ENCODE peak calls at places on chromosomes 13 and 19, in five cellular contexts. B is endothelial cell, D is osteocyte, N is OCI-LY7, H is H1. V is an unnamed sample.

GRCh38 chr19:49981603-49982593 is 20.9 kb upstream of the SIGLEC11 start:
- DNase-seq in B (no peak), D (no peak), N (no peak), H (no peak), V (no peak)

GRCh38 chr19:48569814-48570213 is 17.8 kb downstream of the SULT2B1 start:
- DNase-seq in B (no peak), D (no peak), N (no peak), H (no peak), V (no peak)

GRCh38 chr13:66200555-66200954 is 1029.6 kb downstream of the PCDH9 start:
- DNase-seq in B (no peak), D (no peak), N (peak), H (no peak), V (no peak)

GRCh38 chr13:94764576-94765321 is 52.4 kb upstream of the SOX21 start:
- DNase-seq in B (no peak), D (no peak), N (no peak), H (no peak), V (no peak)

GRCh38 chr13:31912641-31913401 is 118.8 kb upstream of the FRY start:
- DNase-seq in B (no peak), D (no peak), N (no peak), H (no peak), V (no peak)

GRCh38 chr19:3061214-3062161 is 807 bp downstream of the TLE5 start:
- DNase-seq in B (no peak), D (no peak), N (peak), H (no peak), V (peak)

GRCh38 chr19:46788101-46788967 is at the start of gene SLC1A5:
- DNase-seq in B (peak), D (peak), N (peak), H (peak), V (peak)

GRCh38 chr13:110575322-110576069 is 14.0 kb upstream of the RAB20 start:
- DNase-seq in B (no peak), D (no peak), N (no peak), H (no peak), V (peak)

GRCh38 chr19:18717601-18718000 is 34.1 kb downstream of the CRTC1 start:
- DNase-seq in B (no peak), D (no peak), N (no peak), H (no peak), V (no peak)

GRCh38 chr19:16062789-16063188 is 13.5 kb upstream of the TPM4 start:
- DNase-seq in B (peak), D (no peak), N (peak), H (no peak), V (peak)

GRCh38 chr19:39372941-39373340 is 18.0 kb downstream of the PAF1 start:
- DNase-seq in B (no peak), D (no peak), N (no peak), H (no peak), V (no peak)

GRCh38 chr19:1069009-1069779 is 2.2 kb downstream of the ARHGAP45 start:
- DNase-seq in B (no peak), D (no peak), N (peak), H (no peak), V (peak)

GRCh38 chr19:55246462-55247451 is 12.1 kb downstream of the PPP6R1 start:
- DNase-seq in B (no peak), D (no peak), N (no peak), H (no peak), V (no peak)

GRCh38 chr19:29119582-29119981 is 93.4 kb downstream of the UQCRFS1 start:
- DNase-seq in B (peak), D (no peak), N (no peak), H (no peak), V (no peak)
- TF ChIP-seq CTCF in B (peak), D (no peak), N (no peak), H (peak), V (no peak)

GRCh38 chr13:25267715-25268114 is 19.6 kb downstream of the MTMR6 start:
- DNase-seq in B (no peak), D (no peak), N (peak), H (no peak), V (peak)
- TF ChIP-seq CTCF in B (no peak), D (peak), N (peak), H (no peak), V (peak)

DNA sequence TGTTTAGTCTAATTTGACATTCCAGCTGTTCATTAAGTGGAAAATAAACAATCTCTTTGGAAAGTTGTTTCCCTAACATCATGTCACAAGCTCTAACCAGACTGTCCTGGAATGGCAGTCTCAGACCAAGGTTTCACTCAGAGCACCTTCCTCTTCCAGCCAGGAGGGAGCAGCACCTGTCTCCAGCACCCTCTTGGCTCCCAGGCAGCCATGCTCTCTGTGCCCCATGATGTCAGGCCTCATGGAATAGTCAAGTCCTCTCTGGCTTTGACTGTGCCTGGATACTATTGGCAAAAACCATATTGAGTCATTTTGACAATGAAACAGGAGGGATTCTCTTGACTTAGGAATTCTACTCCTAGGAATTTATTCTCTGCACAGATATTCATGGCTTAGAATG is 171.4 kb downstream of the OXGR1 start:
- DNase-seq in B (peak), D (no peak), N (peak), H (no peak), V (no peak)
- TF ChIP-seq CTCF in B (peak), D (no peak), N (peak), H (peak), V (peak)

GRCh38 chr13:99528547-99528946 is 27.3 kb downstream of the TM9SF2 start:
- DNase-seq in B (no peak), D (no peak), N (peak), H (no peak), V (peak)
- TF ChIP-seq CTCF in B (no peak), D (peak), N (peak), H (no peak), V (peak)

DNA sequence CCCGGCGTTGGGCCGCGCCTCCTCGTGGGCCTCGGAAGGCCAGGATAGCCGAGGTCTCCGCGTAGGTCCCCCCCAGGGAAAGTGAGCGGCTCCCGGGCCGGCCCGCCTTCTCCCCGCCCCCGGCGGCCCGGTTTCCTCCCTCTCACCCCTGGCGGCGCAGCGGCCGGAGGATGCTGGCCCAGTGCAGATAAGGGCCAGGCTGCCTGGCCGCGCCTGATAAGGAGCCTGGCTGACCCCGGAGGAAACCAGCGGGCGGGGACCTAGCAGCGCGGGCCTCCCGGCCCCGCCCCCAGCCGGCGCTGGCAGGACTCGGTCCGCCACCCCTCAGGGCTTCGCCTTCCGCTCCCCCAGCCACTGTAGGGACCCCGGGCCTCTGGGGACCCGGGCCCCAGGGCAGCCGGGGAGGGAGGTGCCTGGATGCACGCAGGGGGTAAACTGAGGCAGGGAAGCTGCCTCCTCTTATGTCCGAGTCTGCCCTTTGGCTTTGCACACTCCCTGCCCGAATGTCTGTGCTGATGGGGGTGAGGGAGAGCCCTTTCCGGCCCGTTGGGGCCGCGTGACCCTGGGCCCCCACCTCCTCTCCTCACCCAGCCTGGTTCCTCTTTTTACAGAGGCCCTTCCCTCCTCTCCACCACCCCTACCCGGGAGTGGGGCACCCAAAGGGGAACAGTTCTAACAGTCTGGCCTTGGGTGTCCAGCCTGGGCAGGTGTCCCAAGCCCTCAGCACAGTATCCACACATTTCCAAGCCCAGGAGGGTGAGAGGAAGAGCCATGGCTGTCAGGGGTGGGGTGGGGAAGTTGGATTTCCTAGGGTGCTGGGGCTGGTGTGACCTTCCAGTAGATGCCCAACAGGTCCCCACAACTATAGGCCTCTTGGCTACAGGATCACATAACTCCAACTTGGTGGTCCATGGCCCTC is at the start of gene LYL1:
- DNase-seq in B (peak), D (peak), N (peak), H (no peak), V (peak)
- TF ChIP-seq CTCF in B (no peak), D (no peak), N (no peak), H (no peak), V (no peak)

DNA sequence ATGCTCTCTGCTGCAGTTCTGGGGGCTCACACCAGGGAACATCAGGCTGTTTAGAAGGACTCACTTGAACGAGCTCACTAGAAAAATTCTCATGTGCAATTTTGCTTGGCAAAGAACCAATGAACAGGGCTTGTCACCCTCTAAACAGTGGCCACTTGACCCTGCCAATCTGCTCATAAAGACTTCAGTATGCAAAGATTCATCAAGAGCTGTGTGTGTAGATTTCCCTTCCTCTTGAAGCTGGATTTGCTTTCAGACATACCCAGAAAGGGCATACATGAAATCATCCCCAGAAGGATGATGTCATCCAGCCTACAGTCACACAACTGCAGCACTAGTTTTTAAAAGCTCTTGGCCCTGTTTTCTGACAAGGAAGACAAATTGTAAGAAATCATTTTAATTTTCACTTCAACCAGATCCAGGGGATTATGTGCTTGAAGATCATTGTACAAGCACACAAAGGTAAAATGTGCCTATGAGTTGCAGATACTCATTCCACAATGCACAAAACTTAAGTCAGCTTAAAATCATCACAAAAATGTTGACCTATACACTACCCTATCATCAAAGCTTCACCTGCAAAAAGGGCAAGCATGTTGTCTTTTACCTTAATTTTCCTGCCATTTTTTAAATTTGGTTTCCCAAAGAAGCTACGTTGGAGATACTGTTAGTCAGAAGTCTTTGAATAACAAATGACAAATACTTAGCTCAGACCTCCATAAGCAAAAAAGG is 5.2 kb upstream of the STK24 start:
- DNase-seq in B (no peak), D (peak), N (no peak), H (no peak), V (no peak)
- TF ChIP-seq CTCF in B (no peak), D (no peak), N (no peak), H (no peak), V (no peak)

V was measured in GM13976.